ENCODE peak calls at places on chromosomes 6 and 20, in five cellular contexts. One of them, this sample, is unnamed.

GRCh38 chr20:53917145-53918009 is 153.0 kb downstream of the BCAS1 start:
- DNase-seq in GM23338: no peak
- DNase-seq in adrenal gland: peak; percentile 52
- DNase-seq in AG09309: no peak
- DNase-seq in HFF-Myc: no peak
- DNase-seq in this sample: peak; percentile 46

GRCh38 chr20:14902432-14903089 is 565.1 kb upstream of the FLRT3 start:
- DNase-seq in GM23338: no peak
- DNase-seq in adrenal gland: no peak
- DNase-seq in AG09309: no peak
- DNase-seq in HFF-Myc: no peak
- DNase-seq in this sample: no peak

GRCh38 chr6:39210437-39210836 is 18.8 kb downstream of the KCNK5 start:
- DNase-seq in GM23338: no peak
- DNase-seq in adrenal gland: no peak
- DNase-seq in AG09309: no peak
- DNase-seq in HFF-Myc: no peak
- DNase-seq in this sample: no peak

GRCh38 chr20:15487030-15487429 is 1086.2 kb downstream of the KIF16B start:
- DNase-seq in GM23338: no peak
- DNase-seq in adrenal gland: no peak
- DNase-seq in AG09309: no peak
- DNase-seq in HFF-Myc: no peak
- DNase-seq in this sample: no peak

GRCh38 chr6:113457156-113457555 is 400.0 kb upstream of the MARCKS start:
- DNase-seq in GM23338: no peak
- DNase-seq in adrenal gland: peak; percentile 30
- DNase-seq in AG09309: peak; percentile 96
- DNase-seq in HFF-Myc: peak; percentile 48
- DNase-seq in this sample: no peak

GRCh38 chr6:164749126-164749758 is 560.2 kb downstream of the C6orf118 start:
- DNase-seq in GM23338: no peak
- DNase-seq in adrenal gland: peak; percentile 35
- DNase-seq in AG09309: no peak
- DNase-seq in HFF-Myc: no peak
- DNase-seq in this sample: peak; percentile 7

GRCh38 chr6:1136415-1136774 is 175.5 kb upstream of the FOXQ1 start:
- DNase-seq in GM23338: no peak
- DNase-seq in adrenal gland: no peak
- DNase-seq in AG09309: peak; percentile 87
- DNase-seq in HFF-Myc: no peak
- DNase-seq in this sample: peak; percentile 92

GRCh38 chr6:42260424-42260888 is 42.8 kb upstream of the MRPS10 start:
- DNase-seq in GM23338: peak; percentile 54
- DNase-seq in adrenal gland: no peak
- DNase-seq in AG09309: no peak
- DNase-seq in HFF-Myc: no peak
- DNase-seq in this sample: no peak

GRCh38 chr6:35955970-35956369 is 35.1 kb upstream of the SRPK1 start:
- DNase-seq in GM23338: no peak
- DNase-seq in adrenal gland: no peak
- DNase-seq in AG09309: no peak
- DNase-seq in HFF-Myc: no peak
- DNase-seq in this sample: no peak

GRCh38 chr20:53795170-53795569 is 201.5 kb upstream of the ZNF217 start:
- DNase-seq in GM23338: no peak
- DNase-seq in adrenal gland: no peak
- DNase-seq in AG09309: no peak
- DNase-seq in HFF-Myc: no peak
- DNase-seq in this sample: peak; percentile 51

GRCh38 chr20:24797864-24798655 is 151.0 kb upstream of the CST7 start:
- DNase-seq in GM23338: no peak
- DNase-seq in adrenal gland: no peak
- DNase-seq in AG09309: no peak
- DNase-seq in HFF-Myc: no peak
- DNase-seq in this sample: no peak

GRCh38 chr6:165551828-165552227 is 111.2 kb downstream of the PDE10A start:
- DNase-seq in GM23338: no peak
- DNase-seq in adrenal gland: no peak
- DNase-seq in AG09309: no peak
- DNase-seq in HFF-Myc: no peak
- DNase-seq in this sample: no peak

GRCh38 chr6:24122139-24122538 is 3.9 kb upstream of the NRSN1 start:
- DNase-seq in GM23338: no peak
- DNase-seq in adrenal gland: no peak
- DNase-seq in AG09309: no peak
- DNase-seq in HFF-Myc: no peak
- DNase-seq in this sample: no peak

GRCh38 chr6:87636313-87636712 is 46.4 kb downstream of the ORC3 start:
- DNase-seq in GM23338: no peak
- DNase-seq in adrenal gland: no peak
- DNase-seq in AG09309: no peak
- DNase-seq in HFF-Myc: no peak
- DNase-seq in this sample: no peak

GRCh38 chr20:58637466-58638198 is 13.5 kb upstream of the STX16 start:
- DNase-seq in GM23338: no peak
- DNase-seq in adrenal gland: no peak
- DNase-seq in AG09309: no peak
- DNase-seq in HFF-Myc: no peak
- DNase-seq in this sample: no peak

DNA sequence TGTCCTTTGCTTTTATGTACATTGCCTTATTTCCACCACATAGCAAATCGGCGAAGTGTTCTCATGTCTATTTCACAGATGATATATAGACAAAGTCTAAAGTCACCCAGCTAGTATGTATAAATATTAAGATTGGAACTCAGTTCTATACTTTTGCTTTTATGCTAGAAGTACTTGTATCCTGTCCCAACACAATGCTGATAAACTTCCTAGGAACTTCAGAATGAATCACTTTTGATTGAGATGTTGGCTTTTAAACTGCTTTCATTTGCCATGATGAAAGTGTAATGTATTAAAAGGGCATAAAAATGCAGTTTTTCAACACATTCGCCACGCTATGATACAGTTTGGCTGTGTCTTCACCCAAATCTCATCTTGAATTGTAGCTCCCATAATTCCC is 50.8 kb downstream of the GCLC start:
- DNase-seq in GM23338: no peak
- DNase-seq in adrenal gland: no peak
- DNase-seq in AG09309: no peak
- DNase-seq in HFF-Myc: no peak
- DNase-seq in this sample: peak; percentile 30
- H3K4me3 ChIP-seq in GM23338: no peak overlapping the region
- H3K4me3 ChIP-seq in adrenal gland: no peak overlapping the region
- H3K4me3 ChIP-seq in AG09309: no peak overlapping the region
- H3K4me3 ChIP-seq in HFF-Myc: no peak overlapping the region
- H3K4me3 ChIP-seq in this sample: no peak overlapping the region

GRCh38 chr6:90497411-90497810 is 89.5 kb downstream of the MAP3K7 start:
- DNase-seq in GM23338: no peak
- DNase-seq in adrenal gland: no peak
- DNase-seq in AG09309: no peak
- DNase-seq in HFF-Myc: no peak
- DNase-seq in this sample: no peak
- TF ChIP-seq CTCF in GM23338: peak; percentile 23
- TF ChIP-seq CTCF in adrenal gland: no peak
- TF ChIP-seq CTCF in AG09309: peak; percentile 3
- TF ChIP-seq CTCF in HFF-Myc: no peak
- TF ChIP-seq CTCF in this sample: no peak

GRCh38 chr6:28789553-28790083 is 134.2 kb downstream of the TRIM27 start:
- DNase-seq in GM23338: peak; percentile 74
- DNase-seq in adrenal gland: peak; percentile 49
- DNase-seq in AG09309: no peak
- DNase-seq in HFF-Myc: no peak
- DNase-seq in this sample: peak; percentile 64
- H3K4me3 ChIP-seq in GM23338: peak overlapping the region; percentile 63
- H3K4me3 ChIP-seq in adrenal gland: peak overlapping the region; percentile 49
- H3K4me3 ChIP-seq in AG09309: peak overlapping the region; percentile 39
- H3K4me3 ChIP-seq in HFF-Myc: peak overlapping the region; percentile 55
- H3K4me3 ChIP-seq in this sample: peak overlapping the region; percentile 54

GRCh38 chr6:139372326-139373153 is 1.9 kb downstream of the CITED2 start:
- DNase-seq in GM23338: no peak
- DNase-seq in adrenal gland: no peak
- DNase-seq in AG09309: no peak
- DNase-seq in HFF-Myc: no peak
- DNase-seq in this sample: no peak

GRCh38 chr6:139374357-139375238 is at the start of gene CITED2:
- DNase-seq in GM23338: peak; percentile 93
- DNase-seq in adrenal gland: peak; percentile 97
- DNase-seq in AG09309: peak; percentile 94
- DNase-seq in HFF-Myc: peak; percentile 87
- DNase-seq in this sample: peak; percentile 94

GRCh38 chr6:139371421-139372253 is 2.8 kb downstream of the CITED2 start:
- DNase-seq in GM23338: no peak
- DNase-seq in adrenal gland: no peak
- DNase-seq in AG09309: no peak
- DNase-seq in HFF-Myc: no peak
- DNase-seq in this sample: no peak

GRCh38 chr6:139373928-139374356 is 506 bp downstream of the CITED2 start:
- DNase-seq in GM23338: no peak
- DNase-seq in adrenal gland: no peak
- DNase-seq in AG09309: no peak
- DNase-seq in HFF-Myc: peak; percentile 38
- DNase-seq in this sample: no peak

GRCh38 chr6:139373154-139373927 is 1.1 kb downstream of the CITED2 start:
- DNase-seq in GM23338: peak; percentile 55
- DNase-seq in adrenal gland: peak; percentile 60
- DNase-seq in AG09309: no peak
- DNase-seq in HFF-Myc: no peak
- DNase-seq in this sample: peak; percentile 69
- TF ChIP-seq CTCF in GM23338: no peak
- TF ChIP-seq CTCF in adrenal gland: no peak
- TF ChIP-seq CTCF in AG09309: peak; percentile 10
- TF ChIP-seq CTCF in HFF-Myc: no peak
- TF ChIP-seq CTCF in this sample: peak; percentile 16

GRCh38 chr20:39954585-39954984 is 734.5 kb downstream of the MAFB start:
- DNase-seq in GM23338: no peak
- DNase-seq in adrenal gland: no peak
- DNase-seq in AG09309: no peak
- DNase-seq in HFF-Myc: peak; percentile 33
- DNase-seq in this sample: no peak
- H3K4me3 ChIP-seq in GM23338: no peak overlapping the region
- H3K4me3 ChIP-seq in adrenal gland: no peak overlapping the region
- H3K4me3 ChIP-seq in AG09309: no peak overlapping the region
- H3K4me3 ChIP-seq in HFF-Myc: no peak overlapping the region
- H3K4me3 ChIP-seq in this sample: no peak overlapping the region

GRCh38 chr6:72622094-72622540 is 253 bp downstream of the KCNQ5 start:
- DNase-seq in GM23338: peak; percentile 72
- DNase-seq in adrenal gland: no peak
- DNase-seq in AG09309: no peak
- DNase-seq in HFF-Myc: no peak
- DNase-seq in this sample: peak; percentile 39
- TF ChIP-seq CTCF in GM23338: no peak
- TF ChIP-seq CTCF in adrenal gland: no peak
- TF ChIP-seq CTCF in AG09309: no peak
- TF ChIP-seq CTCF in HFF-Myc: no peak
- TF ChIP-seq CTCF in this sample: no peak

GRCh38 chr20:39829255-39829654 is 859.8 kb downstream of the MAFB start:
- DNase-seq in GM23338: peak; percentile 69
- DNase-seq in adrenal gland: no peak
- DNase-seq in AG09309: no peak
- DNase-seq in HFF-Myc: no peak
- DNase-seq in this sample: no peak

GRCh38 chr20:39829713-39830112 is 859.3 kb downstream of the MAFB start:
- DNase-seq in GM23338: peak; percentile 16
- DNase-seq in adrenal gland: no peak
- DNase-seq in AG09309: no peak
- DNase-seq in HFF-Myc: no peak
- DNase-seq in this sample: no peak

GRCh38 chr20:39835040-39835842 is 853.8 kb downstream of the MAFB start:
- DNase-seq in GM23338: no peak
- DNase-seq in adrenal gland: no peak
- DNase-seq in AG09309: no peak
- DNase-seq in HFF-Myc: no peak
- DNase-seq in this sample: no peak

GRCh38 chr20:39825950-39826349 is 863.1 kb downstream of the MAFB start:
- DNase-seq in GM23338: no peak
- DNase-seq in adrenal gland: no peak
- DNase-seq in AG09309: no peak
- DNase-seq in HFF-Myc: no peak
- DNase-seq in this sample: peak; percentile 55

DNA sequence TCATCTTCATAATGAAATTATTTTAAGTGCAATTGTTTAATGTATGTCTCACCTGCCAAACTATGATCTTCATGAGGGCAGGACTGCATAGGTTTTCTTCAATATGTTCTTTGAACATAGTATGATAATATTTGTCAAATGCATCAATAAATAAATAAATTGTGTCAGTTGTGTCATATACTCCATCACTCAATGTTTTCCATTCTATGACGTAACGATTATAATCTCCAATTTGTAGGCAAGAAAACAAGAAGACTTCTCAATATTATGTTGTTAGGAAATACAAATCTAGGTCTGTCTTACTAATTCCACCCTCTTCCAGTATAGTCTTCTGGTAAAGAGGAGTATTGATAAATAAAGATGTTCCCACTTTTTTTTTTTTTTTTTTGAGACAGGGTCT is 858.1 kb downstream of the MAFB start:
- DNase-seq in GM23338: no peak
- DNase-seq in adrenal gland: no peak
- DNase-seq in AG09309: no peak
- DNase-seq in HFF-Myc: no peak
- DNase-seq in this sample: no peak
- H3K4me3 ChIP-seq in GM23338: no peak overlapping the region
- H3K4me3 ChIP-seq in adrenal gland: no peak overlapping the region
- H3K4me3 ChIP-seq in AG09309: no peak overlapping the region
- H3K4me3 ChIP-seq in HFF-Myc: no peak overlapping the region
- H3K4me3 ChIP-seq in this sample: no peak overlapping the region

GRCh38 chr6:89242574-89243330 is 25.6 kb upstream of the GABRR1 start:
- DNase-seq in GM23338: peak; percentile 57
- DNase-seq in adrenal gland: no peak
- DNase-seq in AG09309: no peak
- DNase-seq in HFF-Myc: peak; percentile 32
- DNase-seq in this sample: peak; percentile 63
- TF ChIP-seq CTCF in GM23338: peak; percentile 51
- TF ChIP-seq CTCF in adrenal gland: peak; percentile 55
- TF ChIP-seq CTCF in AG09309: peak; percentile 53
- TF ChIP-seq CTCF in HFF-Myc: peak; percentile 26
- TF ChIP-seq CTCF in this sample: peak; percentile 66